ENCODE peak calls at places on chromosomes 4 and X, in seven cellular contexts. T, I, F, H, C, L and V are unnamed samples.

GRCh38 chrX:20224814-20225487 is 41.8 kb downstream of the RPS6KA3 start:
- DNase-seq in I (no peak), T (peak), H (no peak), F (no peak), L (no peak), C (no peak), V (no peak)

GRCh38 chr4:2363951-2364653 is 54.3 kb downstream of the ZFYVE28 start:
- DNase-seq in I (no peak), F (no peak), H (no peak), L (no peak), C (no peak), T (no peak), V (no peak)

GRCh38 chr4:75255261-75255660 is 258.9 kb downstream of the RCHY1 start:
- DNase-seq in L (no peak), C (no peak), F (no peak), T (no peak), I (no peak), H (no peak), V (no peak)

GRCh38 chr4:99808260-99808857 is 8.3 kb upstream of the DAPP1 start:
- DNase-seq in F (no peak), H (peak), I (no peak), T (peak), L (peak), C (peak), V (peak)

GRCh38 chrX:65688403-65688881 is 21.0 kb downstream of the MSN start:
- DNase-seq in H (no peak), I (no peak), F (no peak), L (peak), C (no peak), T (no peak), V (no peak)

GRCh38 chrX:69297521-69297920 is 132.3 kb upstream of the PJA1 start:
- DNase-seq in T (no peak), F (no peak), H (no peak), I (no peak), L (no peak), C (no peak), V (no peak)

GRCh38 chr4:185222598-185222997 is 13.2 kb downstream of the SNX25 start:
- DNase-seq in L (no peak), C (no peak), F (no peak), T (peak), H (no peak), I (no peak), V (no peak)

GRCh38 chrX:109281478-109282275 is 200.2 kb downstream of the GUCY2F start:
- DNase-seq in L (peak), F (no peak), I (peak), H (no peak), T (no peak), C (no peak), V (no peak)

GRCh38 chrX:47854474-47854873 is 17.8 kb downstream of the ZNF81 start:
- DNase-seq in L (peak), F (no peak), T (no peak), C (peak), H (no peak), I (peak), V (no peak)

GRCh38 chr4:37977471-37978452 is 17.6 kb downstream of the PTTG2 start:
- DNase-seq in L (peak), T (peak), H (peak), F (no peak), I (peak), C (peak), V (no peak)

GRCh38 chr4:77052352-77052751 is 23.4 kb downstream of the CCNI start:
- DNase-seq in F (no peak), L (peak), I (no peak), C (peak), H (no peak), T (peak), V (no peak)

GRCh38 chr4:119490335-119490734 is 138.3 kb downstream of the PDE5A start:
- DNase-seq in I (no peak), T (no peak), C (no peak), H (no peak), L (peak), F (no peak), V (no peak)

GRCh38 chrX:24996096-24996709 is 19.6 kb downstream of the ARX start:
- DNase-seq in L (no peak), I (no peak), C (no peak), H (no peak), T (no peak), F (no peak), V (no peak)

GRCh38 chr4:7398104-7398423 is 36.7 kb downstream of the PSAPL1 start:
- DNase-seq in C (peak), H (no peak), T (no peak), F (no peak), I (peak), L (no peak), V (no peak)

GRCh38 chr4:151627491-151627890 is 133.3 kb downstream of the GATB start:
- DNase-seq in T (peak), L (peak), F (no peak), H (no peak), C (no peak), I (no peak), V (no peak)

GRCh38 chr4:117664706-117665444 is 369.4 kb upstream of the NDST3 start:
- DNase-seq in T (no peak), L (no peak), C (no peak), F (no peak), I (no peak), H (no peak), V (no peak)

GRCh38 chrX:10570601-10571000 is 49.8 kb downstream of the MID1 start:
- DNase-seq in I (no peak), F (no peak), H (no peak), L (no peak), C (no peak), T (no peak), V (no peak)

GRCh38 chr4:77776182-77777134 is 42.7 kb downstream of the CNOT6L start:
- DNase-seq in T (no peak), F (no peak), L (no peak), C (no peak), H (no peak), I (peak), V (no peak)

GRCh38 chrX:107673933-107674479 is 45.7 kb downstream of the PRPS1 start:
- DNase-seq in H (peak), C (peak), I (no peak), F (no peak), L (peak), T (peak), V (peak)

GRCh38 chr4:38509551-38509950 is 154.4 kb upstream of the KLF3 start:
- DNase-seq in L (no peak), T (no peak), C (no peak), I (no peak), H (no peak), F (no peak), V (no peak)

GRCh38 chr4:23903859-23904438 is 14.1 kb upstream of the PPARGC1A start:
- DNase-seq in I (no peak), T (no peak), L (no peak), F (no peak), C (no peak), H (peak), V (no peak)

GRCh38 chr4:16573744-16574143 is 324.7 kb downstream of the LDB2 start:
- DNase-seq in L (peak), H (peak), F (no peak), I (peak), T (peak), C (no peak), V (no peak)

GRCh38 chr4:70556856-70557255 is 35.2 kb upstream of the AMBN start:
- DNase-seq in H (no peak), L (no peak), F (no peak), C (no peak), I (no peak), T (no peak), V (no peak)

GRCh38 chrX:133994576-133994975 is 9.2 kb upstream of the GPC3 start:
- DNase-seq in C (no peak), L (no peak), F (no peak), T (no peak), H (no peak), I (no peak), V (no peak)

GRCh38 chr4:39446842-39447573 is 11.7 kb downstream of the RPL9 start:
- DNase-seq in F (no peak), L (peak), T (peak), I (no peak), C (peak), H (no peak), V (peak)

GRCh38 chr4:17232575-17233253 is 279.2 kb downstream of the QDPR start:
- DNase-seq in C (no peak), T (peak), H (no peak), F (no peak), I (peak), L (peak), V (no peak)

GRCh38 chrX:771536-771935 is 140.9 kb downstream of the SHOX start:
- DNase-seq in F (no peak), L (no peak), C (no peak), I (no peak), H (no peak), T (no peak), V (no peak)